ENCODE peak calls at places on chromosomes 2 and 18, in six cellular contexts. V is CD4-positive, alpha-beta memory T cell; N is pancreas; F is sigmoid colon; R is psoas muscle; I is ovary. X is an unnamed sample. For H3K4me1, the result is how much of the 10 kb centered on the place peaks cover.

GRCh38 chr2:199458017-199458805 is 472 bp upstream of the SATB2 start:
- DNase-seq in I (peak), R (peak), F (peak), N (no peak), V (peak), X (peak)

GRCh38 chr2:237864940-237865622 is 5.7 kb downstream of the RAMP1 start:
- DNase-seq in V (no peak), N (peak), I (peak), R (peak), F (peak), X (no peak)

GRCh38 chr2:118942012-118942411 is at the start of gene MARCO:
- DNase-seq in R (no peak), F (no peak), N (no peak), I (no peak), V (no peak), X (no peak)

GRCh38 chr2:143717053-143717452 is 587.8 kb downstream of the ARHGAP15 start:
- DNase-seq in N (peak), F (no peak), I (no peak), V (no peak), R (no peak), X (no peak)

GRCh38 chr2:98508690-98509054 is 64.0 kb downstream of the INPP4A start:
- DNase-seq in I (no peak), N (peak), V (peak), F (peak), R (peak), X (no peak)

GRCh38 chr2:213524164-213524563 is 239.9 kb downstream of the SPAG16 start:
- DNase-seq in V (no peak), I (no peak), F (no peak), R (no peak), N (no peak), X (no peak)

GRCh38 chr2:216111122-216111521 is 2.0 kb downstream of the XRCC5 start:
- DNase-seq in R (no peak), F (no peak), V (no peak), I (no peak), N (no peak), X (no peak)

GRCh38 chr2:178824181-178824580 is 17.0 kb upstream of the TTN start:
- DNase-seq in F (no peak), R (peak), V (no peak), N (no peak), I (no peak), X (no peak)

GRCh38 chr2:98867539-98868309 is 68.3 kb downstream of the CRACDL start:
- DNase-seq in I (no peak), F (no peak), V (no peak), N (no peak), R (no peak), X (no peak)

GRCh38 chr2:228224410-228224809 is 42.9 kb upstream of the SPHKAP start:
- DNase-seq in N (no peak), R (no peak), F (no peak), V (no peak), I (no peak), X (no peak)

GRCh38 chr2:44051948-44052347 is 56.2 kb upstream of the LRPPRC start:
- DNase-seq in F (no peak), V (no peak), N (no peak), I (no peak), R (no peak), X (no peak)

GRCh38 chr2:128449226-128450061 is 130.8 kb upstream of the HS6ST1 start:
- DNase-seq in V (no peak), F (peak), I (no peak), N (peak), R (no peak), X (no peak)

GRCh38 chr2:199818001-199818400 is 33.0 kb downstream of the FTCDNL1 start:
- DNase-seq in F (no peak), V (no peak), I (no peak), N (no peak), R (no peak), X (no peak)

DNA sequence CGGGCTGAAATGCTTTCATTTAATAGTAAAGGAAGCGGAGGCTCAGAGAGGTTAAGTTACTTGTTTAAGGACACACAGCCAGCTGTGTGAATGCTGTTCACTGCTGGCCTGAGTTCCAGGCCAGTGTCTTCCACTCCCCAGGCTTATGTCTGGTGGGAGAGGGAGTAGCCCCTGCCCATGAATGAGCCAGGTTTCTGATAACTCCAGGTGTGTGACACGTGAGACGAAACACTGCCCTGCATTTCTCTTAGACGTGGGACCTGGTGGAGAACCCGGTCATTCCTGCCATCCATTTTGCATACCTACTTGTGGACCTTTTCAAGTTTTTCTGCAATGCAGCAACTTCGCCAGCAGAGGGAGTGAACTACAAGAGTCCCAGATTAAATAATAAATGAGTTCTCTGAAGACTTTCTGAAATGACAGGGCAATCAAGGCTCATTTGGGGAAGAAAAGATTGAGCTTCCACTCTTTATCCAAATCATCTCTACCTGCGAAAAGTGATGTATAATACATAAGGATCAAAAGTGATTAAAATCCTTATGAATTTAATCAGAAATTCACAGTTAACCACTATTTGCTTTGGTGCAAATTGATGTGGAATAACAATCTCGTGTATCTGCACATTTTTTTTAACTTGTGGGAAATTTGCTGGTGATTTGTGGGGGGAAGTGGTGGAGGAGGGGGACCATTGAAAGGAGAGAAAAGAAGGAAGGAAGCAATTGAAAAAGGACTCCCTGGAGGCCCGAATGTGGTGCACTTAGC is 79.4 kb upstream of the ASB18 start:
- DNase-seq in I (no peak), V (peak), F (no peak), R (no peak), N (no peak), X (peak)
- H3K4me1 ChIP-seq in I (under half), V (under half), F (under half), R (under half), N (under half), X (under half)

DNA sequence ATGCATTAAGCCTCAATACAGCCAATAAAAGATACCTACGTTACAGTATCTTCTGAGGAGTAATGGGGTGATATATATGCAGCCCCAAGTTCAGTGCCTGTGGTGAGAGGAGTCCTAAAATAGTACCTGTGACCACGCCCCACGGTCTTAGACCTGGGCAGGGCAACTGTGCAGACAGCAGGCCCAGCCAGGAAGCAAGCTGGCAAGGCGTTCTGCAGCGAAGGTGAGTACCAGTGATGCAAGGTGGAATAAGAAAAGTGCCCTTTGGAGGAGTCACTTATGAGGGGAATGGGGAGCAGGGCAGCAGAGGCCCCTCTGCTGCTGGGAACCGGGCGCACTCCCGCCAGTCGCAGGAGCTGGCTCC is 12.7 kb upstream of the MAP3K2 start:
- DNase-seq in V (no peak), N (no peak), R (no peak), F (no peak), I (no peak), X (peak)
- H3K4me1 ChIP-seq in V (under half), N (under half), R (under half), F (under half), I (under half), X (under half)

GRCh38 chr2:170928824-170929685 is at the start of gene GORASP2:
- DNase-seq in I (peak), N (peak), F (peak), R (peak), V (peak), X (peak)
- H3K4me1 ChIP-seq in I (under half), N (under half), F (under half), R (under half), V (under half), X (under half)

GRCh38 chr18:74248189-74248975 is 43.4 kb downstream of the CYB5A start:
- DNase-seq in I (no peak), R (no peak), F (no peak), N (no peak), V (no peak), X (no peak)
- H3K4me1 ChIP-seq in I (under half), R (under half), F (under half), N (under half), V (under half), X (under half)

GRCh38 chr2:136381245-136381644 is 263.3 kb upstream of the CXCR4 start:
- DNase-seq in V (no peak), F (no peak), R (no peak), N (no peak), I (no peak), X (peak)

GRCh38 chr2:136376798-136377211 is 258.9 kb upstream of the CXCR4 start:
- DNase-seq in V (no peak), N (no peak), I (no peak), F (no peak), R (no peak), X (no peak)

GRCh38 chr2:136377423-136378382 is 259.8 kb upstream of the CXCR4 start:
- DNase-seq in R (no peak), F (no peak), N (no peak), V (no peak), I (no peak), X (no peak)

GRCh38 chr2:136376211-136376610 is 258.3 kb upstream of the CXCR4 start:
- DNase-seq in V (no peak), F (no peak), N (no peak), R (no peak), I (no peak), X (no peak)

DNA sequence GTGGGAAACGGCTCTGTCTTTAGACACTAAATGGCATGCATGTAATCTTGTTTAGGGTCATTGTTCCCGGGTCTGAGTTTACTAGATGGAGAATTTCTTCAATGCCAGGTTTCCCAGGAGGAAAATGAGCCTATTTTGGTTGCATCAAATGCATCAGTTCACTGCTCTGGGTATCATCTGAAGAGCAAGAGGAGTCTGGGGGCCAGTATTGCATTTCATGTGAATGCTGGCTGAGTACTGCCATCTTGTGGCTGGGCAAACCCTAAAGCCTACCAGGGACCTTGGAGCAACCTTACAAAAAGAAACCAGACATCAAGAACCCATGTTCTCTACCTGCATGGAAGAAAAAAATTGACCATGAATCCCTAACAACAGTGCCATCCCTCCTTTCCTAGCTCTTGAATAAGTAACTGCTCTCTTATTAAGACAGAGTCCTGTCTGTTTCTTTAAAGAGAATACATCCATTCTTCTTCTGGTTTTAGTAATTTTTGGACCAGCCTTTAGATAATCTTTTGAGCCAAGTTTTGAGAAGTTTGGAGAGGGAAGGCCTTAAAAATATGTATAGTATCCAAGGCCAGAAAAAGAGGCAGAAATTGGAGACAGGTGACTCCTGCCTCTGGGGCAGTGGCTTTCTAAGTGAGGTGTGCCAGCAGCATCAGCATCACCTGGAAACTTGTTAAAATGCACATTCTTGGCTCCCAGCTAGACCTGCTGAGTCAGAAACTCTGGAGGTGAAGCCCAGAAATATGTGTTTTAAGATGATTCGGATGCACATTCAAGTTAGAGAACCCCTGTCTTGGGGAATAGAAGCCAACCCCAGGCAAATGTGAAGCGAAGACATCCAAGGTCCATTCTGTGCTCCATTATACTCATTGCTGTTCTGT is 261.0 kb upstream of the CXCR4 start:
- DNase-seq in V (peak), R (no peak), N (peak), F (no peak), I (no peak), X (peak)
- H3K4me1 ChIP-seq in V (half or more), R (under half), N (under half), F (under half), I (under half), X (half or more)

GRCh38 chr2:64700133-64700809 is 46.6 kb upstream of the SERTAD2 start:
- DNase-seq in R (no peak), N (no peak), I (no peak), V (no peak), F (no peak), X (no peak)
- H3K4me1 ChIP-seq in R (under half), N (under half), I (under half), V (under half), F (under half), X (under half)

GRCh38 chr18:3652380-3653262 is 202.6 kb downstream of the TGIF1 start:
- DNase-seq in N (peak), V (no peak), R (no peak), F (no peak), I (peak), X (no peak)

GRCh38 chr18:3655254-3655554 is 205.2 kb downstream of the TGIF1 start:
- DNase-seq in R (no peak), F (no peak), N (no peak), V (no peak), I (no peak), X (no peak)

GRCh38 chr18:3654442-3655253 is 204.7 kb downstream of the TGIF1 start:
- DNase-seq in V (no peak), N (no peak), I (no peak), R (no peak), F (no peak), X (no peak)

GRCh38 chr18:3653859-3654441 is 204.0 kb downstream of the TGIF1 start:
- DNase-seq in F (no peak), R (no peak), I (no peak), N (no peak), V (no peak), X (no peak)

DNA sequence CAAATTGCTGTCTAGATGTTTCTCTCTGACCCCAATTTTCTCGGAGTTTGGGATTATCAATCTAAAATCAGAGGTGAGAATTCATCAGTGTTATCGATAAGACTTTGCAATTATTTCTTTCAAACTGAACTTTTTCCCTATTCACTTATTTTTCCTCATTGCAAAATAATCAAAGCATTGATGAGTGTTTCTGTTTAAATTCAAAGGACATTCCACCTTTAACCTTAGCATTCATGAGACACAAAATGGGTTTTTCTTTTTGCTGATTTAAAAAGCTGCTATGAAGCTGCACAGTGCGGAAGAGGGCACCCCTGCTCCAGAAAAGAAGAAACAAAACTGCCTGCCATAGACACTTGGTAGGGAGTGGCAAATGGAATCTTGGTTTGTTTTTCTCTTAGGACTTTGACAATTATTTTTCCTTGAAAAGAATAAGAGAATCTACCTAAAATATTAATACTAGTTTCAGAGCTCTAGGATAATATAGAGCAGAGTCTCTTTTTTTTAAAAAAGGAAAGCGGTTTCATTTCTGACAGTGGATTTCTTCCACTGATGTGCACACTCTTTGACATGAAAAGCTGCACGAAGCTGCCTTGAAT is 203.4 kb downstream of the TGIF1 start:
- DNase-seq in I (no peak), V (no peak), N (no peak), R (no peak), F (no peak), X (no peak)
- H3K4me1 ChIP-seq in I (under half), V (under half), N (under half), R (under half), F (under half), X (under half)

GRCh38 chr2:11870064-11870463 is 123.6 kb downstream of the LPIN1 start:
- DNase-seq in R (no peak), I (no peak), N (no peak), F (no peak), V (no peak), X (no peak)

GRCh38 chr2:11865820-11866219 is 119.4 kb downstream of the LPIN1 start:
- DNase-seq in V (no peak), R (no peak), N (no peak), F (no peak), I (no peak), X (no peak)

GRCh38 chr2:11866358-11867335 is 120.2 kb downstream of the LPIN1 start:
- DNase-seq in F (no peak), I (no peak), R (no peak), V (no peak), N (no peak), X (no peak)

GRCh38 chr2:11869423-11869991 is 123.1 kb downstream of the LPIN1 start:
- DNase-seq in F (no peak), R (no peak), V (no peak), I (no peak), N (no peak), X (no peak)

GRCh38 chr2:11867926-11868325 is 121.5 kb downstream of the LPIN1 start:
- DNase-seq in V (no peak), I (no peak), F (no peak), R (no peak), N (no peak), X (no peak)
- H3K4me1 ChIP-seq in V (under half), I (under half), F (under half), R (under half), N (under half), X (under half)

DNA sequence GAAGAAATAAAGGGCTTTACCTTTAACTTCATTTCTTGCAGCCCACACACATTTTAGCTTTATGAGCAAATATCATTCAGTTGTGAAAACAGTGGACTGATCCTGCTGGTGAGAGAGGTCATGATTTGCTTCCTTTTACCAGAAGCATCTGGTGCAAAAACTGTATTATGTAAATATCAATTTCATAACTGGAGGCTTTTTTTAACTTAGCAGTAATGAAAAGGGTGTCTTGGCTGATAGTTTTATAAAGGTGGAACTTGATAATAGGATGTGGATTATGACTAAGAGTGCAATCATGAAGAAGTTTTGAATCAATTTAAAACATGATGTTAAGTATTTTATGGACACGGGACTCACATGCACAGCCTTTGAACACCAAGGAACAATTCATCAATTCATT is 304.4 kb downstream of the GULP1 start:
- DNase-seq in R (no peak), F (no peak), N (no peak), V (no peak), I (no peak), X (no peak)
- H3K4me1 ChIP-seq in R (under half), F (under half), N (under half), V (under half), I (under half), X (under half)